ENCODE peak calls at places on chromosome 21, in five cellular contexts. One of them, this sample, is unnamed. For H3K9me3, the result is how much of the 10 kb centered on the place peaks cover.

GRCh38 chr21:25788677-25789076 is 53.9 kb downstream of the GABPA start:
- DNase-seq in prostate gland: no peak
- DNase-seq in spleen: no peak
- DNase-seq in endothelial cell of umbilical vein: no peak
- DNase-seq in GM12878: no peak
- DNase-seq in this sample: no peak

GRCh38 chr21:31668651-31669491 is 9.4 kb downstream of the SOD1 start:
- DNase-seq in prostate gland: no peak
- DNase-seq in spleen: no peak
- DNase-seq in endothelial cell of umbilical vein: no peak
- DNase-seq in GM12878: no peak
- DNase-seq in this sample: no peak

GRCh38 chr21:20783611-20784010 is 214.6 kb upstream of the NCAM2 start:
- DNase-seq in prostate gland: no peak
- DNase-seq in spleen: no peak
- DNase-seq in endothelial cell of umbilical vein: no peak
- DNase-seq in GM12878: no peak
- DNase-seq in this sample: no peak

GRCh38 chr21:35974801-35975200 is 85.5 kb downstream of the SETD4 start:
- DNase-seq in prostate gland: peak
- DNase-seq in spleen: no peak
- DNase-seq in endothelial cell of umbilical vein: no peak
- DNase-seq in GM12878: no peak
- DNase-seq in this sample: no peak

GRCh38 chr21:38957575-38958340 is 152.0 kb downstream of the ETS2 start:
- DNase-seq in prostate gland: no peak
- DNase-seq in spleen: no peak
- DNase-seq in endothelial cell of umbilical vein: no peak
- DNase-seq in GM12878: no peak
- DNase-seq in this sample: no peak

GRCh38 chr21:37908691-37909090 is 7.6 kb downstream of the KCNJ6 start:
- DNase-seq in prostate gland: no peak
- DNase-seq in spleen: no peak
- DNase-seq in endothelial cell of umbilical vein: no peak
- DNase-seq in GM12878: no peak
- DNase-seq in this sample: no peak

GRCh38 chr21:21730524-21730923 is 732.3 kb downstream of the NCAM2 start:
- DNase-seq in prostate gland: no peak
- DNase-seq in spleen: no peak
- DNase-seq in endothelial cell of umbilical vein: no peak
- DNase-seq in GM12878: no peak
- DNase-seq in this sample: no peak

GRCh38 chr21:38831526-38832467 is 26.1 kb downstream of the ETS2 start:
- DNase-seq in prostate gland: peak
- DNase-seq in spleen: no peak
- DNase-seq in endothelial cell of umbilical vein: peak
- DNase-seq in GM12878: peak
- DNase-seq in this sample: no peak

GRCh38 chr21:36125513-36126121 is 9.3 kb upstream of the CBR3 start:
- DNase-seq in prostate gland: peak
- DNase-seq in spleen: no peak
- DNase-seq in endothelial cell of umbilical vein: peak
- DNase-seq in GM12878: no peak
- DNase-seq in this sample: no peak

GRCh38 chr21:41251961-41252642 is 64.5 kb upstream of the FAM3B start:
- DNase-seq in prostate gland: no peak
- DNase-seq in spleen: no peak
- DNase-seq in endothelial cell of umbilical vein: no peak
- DNase-seq in GM12878: no peak
- DNase-seq in this sample: no peak

GRCh38 chr21:38853421-38853919 is 47.7 kb downstream of the ETS2 start:
- DNase-seq in prostate gland: peak
- DNase-seq in spleen: no peak
- DNase-seq in endothelial cell of umbilical vein: peak
- DNase-seq in GM12878: no peak
- DNase-seq in this sample: peak

GRCh38 chr21:29175408-29176147 is 45.1 kb downstream of the MAP3K7CL start:
- DNase-seq in prostate gland: peak
- DNase-seq in spleen: no peak
- DNase-seq in endothelial cell of umbilical vein: peak
- DNase-seq in GM12878: no peak
- DNase-seq in this sample: no peak

GRCh38 chr21:39406065-39406464 is 39.5 kb downstream of the LCA5L start:
- DNase-seq in prostate gland: no peak
- DNase-seq in spleen: no peak
- DNase-seq in endothelial cell of umbilical vein: no peak
- DNase-seq in GM12878: no peak
- DNase-seq in this sample: no peak

GRCh38 chr21:18350216-18350615 is 53.4 kb downstream of the TMPRSS15 start:
- DNase-seq in prostate gland: no peak
- DNase-seq in spleen: no peak
- DNase-seq in endothelial cell of umbilical vein: no peak
- DNase-seq in GM12878: no peak
- DNase-seq in this sample: no peak

GRCh38 chr21:25564349-25564948 is 42.8 kb downstream of the MRPL39 start:
- DNase-seq in prostate gland: no peak
- DNase-seq in spleen: no peak
- DNase-seq in endothelial cell of umbilical vein: no peak
- DNase-seq in GM12878: no peak
- DNase-seq in this sample: no peak

GRCh38 chr21:31459457-31459856 is 115.4 kb upstream of the TIAM1 start:
- DNase-seq in prostate gland: no peak
- DNase-seq in spleen: no peak
- DNase-seq in endothelial cell of umbilical vein: no peak
- DNase-seq in GM12878: no peak
- DNase-seq in this sample: no peak

GRCh38 chr21:39924577-39925308 is 57.5 kb downstream of the PCP4 start:
- DNase-seq in prostate gland: no peak
- DNase-seq in spleen: no peak
- DNase-seq in endothelial cell of umbilical vein: no peak
- DNase-seq in GM12878: no peak
- DNase-seq in this sample: no peak

GRCh38 chr21:21163904-21164303 is 165.7 kb downstream of the NCAM2 start:
- DNase-seq in prostate gland: peak
- DNase-seq in spleen: no peak
- DNase-seq in endothelial cell of umbilical vein: peak
- DNase-seq in GM12878: no peak
- DNase-seq in this sample: peak

GRCh38 chr21:31733521-31734149 is 1.7 kb upstream of the SCAF4 start:
- DNase-seq in prostate gland: no peak
- DNase-seq in spleen: no peak
- DNase-seq in endothelial cell of umbilical vein: no peak
- DNase-seq in GM12878: no peak
- DNase-seq in this sample: no peak

GRCh38 chr21:33028759-33029511 is 3.2 kb downstream of the OLIG2 start:
- DNase-seq in prostate gland: no peak
- DNase-seq in spleen: no peak
- DNase-seq in endothelial cell of umbilical vein: no peak
- DNase-seq in GM12878: no peak
- DNase-seq in this sample: no peak

GRCh38 chr21:25097648-25098047 is 509.6 kb downstream of the MRPL39 start:
- DNase-seq in prostate gland: no peak
- DNase-seq in spleen: no peak
- DNase-seq in endothelial cell of umbilical vein: no peak
- DNase-seq in GM12878: no peak
- DNase-seq in this sample: no peak

GRCh38 chr21:21897275-21897883 is 899.2 kb downstream of the NCAM2 start:
- DNase-seq in prostate gland: peak
- DNase-seq in spleen: no peak
- DNase-seq in endothelial cell of umbilical vein: no peak
- DNase-seq in GM12878: no peak
- DNase-seq in this sample: no peak

GRCh38 chr21:37139902-37140301 is 66.8 kb downstream of the TTC3 start:
- DNase-seq in prostate gland: no peak
- DNase-seq in spleen: no peak
- DNase-seq in endothelial cell of umbilical vein: no peak
- DNase-seq in GM12878: no peak
- DNase-seq in this sample: no peak

GRCh38 chr21:32411366-32412161 is 942 bp upstream of the EVA1C start:
- DNase-seq in prostate gland: peak
- DNase-seq in spleen: peak
- DNase-seq in endothelial cell of umbilical vein: peak
- DNase-seq in GM12878: no peak
- DNase-seq in this sample: peak

GRCh38 chr21:40054403-40054802 is 187.2 kb downstream of the PCP4 start:
- DNase-seq in prostate gland: peak
- DNase-seq in spleen: no peak
- DNase-seq in endothelial cell of umbilical vein: no peak
- DNase-seq in GM12878: no peak
- DNase-seq in this sample: peak

GRCh38 chr21:41932576-41933258 is 21.1 kb downstream of the C2CD2 start:
- DNase-seq in prostate gland: peak
- DNase-seq in spleen: peak
- DNase-seq in endothelial cell of umbilical vein: no peak
- DNase-seq in GM12878: no peak
- DNase-seq in this sample: no peak

GRCh38 chr21:25689226-25689625 is 45.5 kb downstream of the ATP5PF start:
- DNase-seq in prostate gland: no peak
- DNase-seq in spleen: no peak
- DNase-seq in endothelial cell of umbilical vein: no peak
- DNase-seq in GM12878: no peak
- DNase-seq in this sample: no peak

GRCh38 chr21:38989745-38990423 is 184.2 kb downstream of the ETS2 start:
- DNase-seq in prostate gland: peak
- DNase-seq in spleen: no peak
- DNase-seq in endothelial cell of umbilical vein: peak
- DNase-seq in GM12878: no peak
- DNase-seq in this sample: no peak

GRCh38 chr21:32298148-32298559 is 501 bp upstream of the MRAP start:
- DNase-seq in prostate gland: no peak
- DNase-seq in spleen: no peak
- DNase-seq in endothelial cell of umbilical vein: no peak
- DNase-seq in GM12878: no peak
- DNase-seq in this sample: no peak

GRCh38 chr21:39263372-39263771 is 50.1 kb downstream of the BRWD1 start:
- DNase-seq in prostate gland: no peak
- DNase-seq in spleen: no peak
- DNase-seq in endothelial cell of umbilical vein: no peak
- DNase-seq in GM12878: no peak
- DNase-seq in this sample: no peak

GRCh38 chr21:31158789-31159581 is 120.7 kb upstream of the KRTAP19-8 start:
- DNase-seq in prostate gland: no peak
- DNase-seq in spleen: no peak
- DNase-seq in endothelial cell of umbilical vein: no peak
- DNase-seq in GM12878: no peak
- DNase-seq in this sample: no peak

GRCh38 chr21:32403201-32403701 is 9.3 kb upstream of the EVA1C start:
- DNase-seq in prostate gland: peak
- DNase-seq in spleen: no peak
- DNase-seq in endothelial cell of umbilical vein: peak
- DNase-seq in GM12878: peak
- DNase-seq in this sample: no peak

GRCh38 chr21:34801519-34802132 is 132.8 kb downstream of the CLIC6 start:
- DNase-seq in prostate gland: no peak
- DNase-seq in spleen: no peak
- DNase-seq in endothelial cell of umbilical vein: peak
- DNase-seq in GM12878: no peak
- DNase-seq in this sample: no peak
- H3K9me3 ChIP-seq in prostate gland: under half
- H3K9me3 ChIP-seq in spleen: under half
- H3K9me3 ChIP-seq in endothelial cell of umbilical vein: under half
- H3K9me3 ChIP-seq in GM12878: under half
- H3K9me3 ChIP-seq in this sample: under half

GRCh38 chr21:45893166-45894106 is 88.1 kb upstream of the COL6A1 start:
- DNase-seq in prostate gland: no peak
- DNase-seq in spleen: peak
- DNase-seq in endothelial cell of umbilical vein: no peak
- DNase-seq in GM12878: no peak
- DNase-seq in this sample: no peak

GRCh38 chr21:45892156-45892919 is 89.2 kb upstream of the COL6A1 start:
- DNase-seq in prostate gland: no peak
- DNase-seq in spleen: peak
- DNase-seq in endothelial cell of umbilical vein: no peak
- DNase-seq in GM12878: no peak
- DNase-seq in this sample: no peak

GRCh38 chr21:45894891-45895777 is 86.4 kb upstream of the COL6A1 start:
- DNase-seq in prostate gland: no peak
- DNase-seq in spleen: peak
- DNase-seq in endothelial cell of umbilical vein: no peak
- DNase-seq in GM12878: no peak
- DNase-seq in this sample: no peak

GRCh38 chr21:45895778-45896370 is 85.7 kb upstream of the COL6A1 start:
- DNase-seq in prostate gland: no peak
- DNase-seq in spleen: peak
- DNase-seq in endothelial cell of umbilical vein: no peak
- DNase-seq in GM12878: no peak
- DNase-seq in this sample: no peak

GRCh38 chr21:45894107-45894810 is 87.3 kb upstream of the COL6A1 start:
- DNase-seq in prostate gland: no peak
- DNase-seq in spleen: peak
- DNase-seq in endothelial cell of umbilical vein: no peak
- DNase-seq in GM12878: no peak
- DNase-seq in this sample: no peak
- TF ChIP-seq POLR2AphosphoS5 in prostate gland: no peak
- TF ChIP-seq POLR2AphosphoS5 in spleen: no peak
- TF ChIP-seq POLR2AphosphoS5 in endothelial cell of umbilical vein: no peak
- TF ChIP-seq POLR2AphosphoS5 in GM12878: no peak
- TF ChIP-seq POLR2AphosphoS5 in this sample: no peak

GRCh38 chr21:46097826-46098286 is at the start of gene COL6A2:
- DNase-seq in prostate gland: peak
- DNase-seq in spleen: peak
- DNase-seq in endothelial cell of umbilical vein: no peak
- DNase-seq in GM12878: no peak
- DNase-seq in this sample: peak
- TF ChIP-seq POLR2A in prostate gland: peak
- TF ChIP-seq POLR2A in spleen: peak
- TF ChIP-seq POLR2A in endothelial cell of umbilical vein: no peak
- TF ChIP-seq POLR2A in GM12878: no peak
- TF ChIP-seq POLR2A in this sample: no peak

GRCh38 chr21:46129846-46130651 is 25.3 kb downstream of the FTCD start:
- DNase-seq in prostate gland: no peak
- DNase-seq in spleen: peak
- DNase-seq in endothelial cell of umbilical vein: no peak
- DNase-seq in GM12878: no peak
- DNase-seq in this sample: no peak
- H3K9me3 ChIP-seq in prostate gland: under half
- H3K9me3 ChIP-seq in spleen: under half
- H3K9me3 ChIP-seq in endothelial cell of umbilical vein: under half
- H3K9me3 ChIP-seq in GM12878: under half
- H3K9me3 ChIP-seq in this sample: under half

GRCh38 chr21:14591882-14592281 is 45.8 kb upstream of the SAMSN1 start:
- DNase-seq in prostate gland: no peak
- DNase-seq in spleen: no peak
- DNase-seq in endothelial cell of umbilical vein: peak
- DNase-seq in GM12878: no peak
- DNase-seq in this sample: no peak
- TF ChIP-seq POLR2AphosphoS5 in prostate gland: no peak
- TF ChIP-seq POLR2AphosphoS5 in spleen: no peak
- TF ChIP-seq POLR2AphosphoS5 in endothelial cell of umbilical vein: no peak
- TF ChIP-seq POLR2AphosphoS5 in GM12878: no peak
- TF ChIP-seq POLR2AphosphoS5 in this sample: no peak

GRCh38 chr21:26843912-26844257 is 1.3 kb downstream of the ADAMTS1 start:
- DNase-seq in prostate gland: no peak
- DNase-seq in spleen: no peak
- DNase-seq in endothelial cell of umbilical vein: no peak
- DNase-seq in GM12878: no peak
- DNase-seq in this sample: no peak
- TF ChIP-seq POLR2A in prostate gland: no peak
- TF ChIP-seq POLR2A in spleen: no peak
- TF ChIP-seq POLR2A in endothelial cell of umbilical vein: no peak
- TF ChIP-seq POLR2A in GM12878: no peak
- TF ChIP-seq POLR2A in this sample: no peak

GRCh38 chr21:14366998-14367397 is 15.9 kb downstream of the HSPA13 start:
- DNase-seq in prostate gland: no peak
- DNase-seq in spleen: no peak
- DNase-seq in endothelial cell of umbilical vein: no peak
- DNase-seq in GM12878: no peak
- DNase-seq in this sample: no peak
- H3K9me3 ChIP-seq in prostate gland: under half
- H3K9me3 ChIP-seq in spleen: under half
- H3K9me3 ChIP-seq in endothelial cell of umbilical vein: under half
- H3K9me3 ChIP-seq in GM12878: under half
- H3K9me3 ChIP-seq in this sample: under half

This sample was measured in breast epithelium.